ENCODE peak calls at places on chromosomes 16 and 17, in eight cellular contexts. One of them, this sample, is unnamed.
A peak's percentile ranks its signal among the peaks of the same experiment; 100 is the strongest.

GRCh38 chr16:11689031-11689840 is 21.0 kb downstream of the SNN start:
- DNase-seq in fibroblast of lung: peak; percentile 30
- DNase-seq in psoas muscle: no peak
- DNase-seq in lung: no peak
- DNase-seq in left lung: no peak
- DNase-seq in upper lobe of right lung: no peak
- DNase-seq in A673: no peak
- DNase-seq in GM23248: no peak
- DNase-seq in this sample: no peak

GRCh38 chr17:58565389-58566311 is 51.2 kb upstream of the MTMR4 start:
- DNase-seq in GM23248: no peak
- DNase-seq in lung: no peak
- DNase-seq in fibroblast of lung: no peak
- DNase-seq in upper lobe of right lung: no peak
- DNase-seq in A673: no peak
- DNase-seq in left lung: no peak
- DNase-seq in psoas muscle: no peak
- DNase-seq in this sample: no peak

GRCh38 chr17:58710948-58711552 is 18.6 kb downstream of the RAD51C start:
- DNase-seq in GM23248: peak; percentile 77
- DNase-seq in A673: peak; percentile 73
- DNase-seq in psoas muscle: no peak
- DNase-seq in left lung: no peak
- DNase-seq in upper lobe of right lung: no peak
- DNase-seq in lung: peak; percentile 35
- DNase-seq in fibroblast of lung: peak; percentile 81
- DNase-seq in this sample: no peak

GRCh38 chr17:43591750-43592562 is 45.8 kb upstream of the ETV4 start:
- DNase-seq in psoas muscle: peak; percentile 86
- DNase-seq in lung: peak; percentile 41
- DNase-seq in upper lobe of right lung: no peak
- DNase-seq in fibroblast of lung: peak; percentile 73
- DNase-seq in A673: peak; percentile 24
- DNase-seq in GM23248: peak; percentile 86
- DNase-seq in left lung: no peak
- DNase-seq in this sample: peak; percentile 92

GRCh38 chr17:80349437-80350160 is 65.4 kb upstream of the ENDOV start:
- DNase-seq in fibroblast of lung: no peak
- DNase-seq in psoas muscle: peak; percentile 28
- DNase-seq in upper lobe of right lung: no peak
- DNase-seq in A673: no peak
- DNase-seq in GM23248: peak; percentile 20
- DNase-seq in left lung: no peak
- DNase-seq in lung: no peak
- DNase-seq in this sample: no peak

GRCh38 chr16:79045191-79045590 is 555.3 kb downstream of the MAF start:
- DNase-seq in psoas muscle: no peak
- DNase-seq in lung: no peak
- DNase-seq in upper lobe of right lung: no peak
- DNase-seq in A673: no peak
- DNase-seq in fibroblast of lung: no peak
- DNase-seq in left lung: no peak
- DNase-seq in GM23248: no peak
- DNase-seq in this sample: no peak

GRCh38 chr16:51939371-51940005 is 607.5 kb downstream of the TOX3 start:
- DNase-seq in lung: no peak
- DNase-seq in left lung: no peak
- DNase-seq in upper lobe of right lung: no peak
- DNase-seq in fibroblast of lung: no peak
- DNase-seq in GM23248: no peak
- DNase-seq in psoas muscle: no peak
- DNase-seq in A673: no peak
- DNase-seq in this sample: no peak

GRCh38 chr17:45144199-45145034 is 3.9 kb upstream of the HEXIM1 start:
- DNase-seq in left lung: peak; percentile 89
- DNase-seq in lung: no peak
- DNase-seq in GM23248: peak; percentile 76
- DNase-seq in upper lobe of right lung: peak; percentile 81
- DNase-seq in psoas muscle: peak; percentile 81
- DNase-seq in fibroblast of lung: no peak
- DNase-seq in A673: no peak
- DNase-seq in this sample: peak; percentile 53

GRCh38 chr17:2302740-2303277 is 776 bp downstream of the SMG6 start:
- DNase-seq in left lung: no peak
- DNase-seq in lung: no peak
- DNase-seq in upper lobe of right lung: no peak
- DNase-seq in psoas muscle: no peak
- DNase-seq in A673: peak; percentile 60
- DNase-seq in fibroblast of lung: no peak
- DNase-seq in GM23248: no peak
- DNase-seq in this sample: no peak

GRCh38 chr16:3488801-3489200 is 6.5 kb downstream of the C16orf90 start:
- DNase-seq in left lung: no peak
- DNase-seq in psoas muscle: no peak
- DNase-seq in lung: no peak
- DNase-seq in A673: no peak
- DNase-seq in upper lobe of right lung: no peak
- DNase-seq in fibroblast of lung: no peak
- DNase-seq in GM23248: no peak
- DNase-seq in this sample: no peak

GRCh38 chr16:85682516-85682915 is 6.2 kb downstream of the GINS2 start:
- DNase-seq in left lung: no peak
- DNase-seq in upper lobe of right lung: no peak
- DNase-seq in A673: no peak
- DNase-seq in lung: no peak
- DNase-seq in psoas muscle: no peak
- DNase-seq in fibroblast of lung: no peak
- DNase-seq in GM23248: no peak
- DNase-seq in this sample: no peak

GRCh38 chr16:87952751-87953150 is 1.5 kb downstream of the BANP start:
- DNase-seq in fibroblast of lung: no peak
- DNase-seq in psoas muscle: no peak
- DNase-seq in A673: no peak
- DNase-seq in lung: no peak
- DNase-seq in left lung: peak; percentile 43
- DNase-seq in upper lobe of right lung: no peak
- DNase-seq in GM23248: no peak
- DNase-seq in this sample: no peak

GRCh38 chr17:39069114-39069756 is 82.2 kb downstream of the PLXDC1 start:
- DNase-seq in GM23248: peak; percentile 74
- DNase-seq in A673: peak; percentile 45
- DNase-seq in upper lobe of right lung: no peak
- DNase-seq in fibroblast of lung: peak; percentile 64
- DNase-seq in lung: no peak
- DNase-seq in psoas muscle: no peak
- DNase-seq in left lung: no peak
- DNase-seq in this sample: no peak

GRCh38 chr17:80564545-80564944 is 19.9 kb downstream of the RPTOR start:
- DNase-seq in upper lobe of right lung: no peak
- DNase-seq in A673: no peak
- DNase-seq in left lung: no peak
- DNase-seq in lung: no peak
- DNase-seq in fibroblast of lung: no peak
- DNase-seq in psoas muscle: no peak
- DNase-seq in GM23248: no peak
- DNase-seq in this sample: no peak

GRCh38 chr17:57634713-57635465 is 110.2 kb downstream of the CCDC182 start:
- DNase-seq in GM23248: peak; percentile 61
- DNase-seq in upper lobe of right lung: peak; percentile 25
- DNase-seq in lung: no peak
- DNase-seq in A673: no peak
- DNase-seq in fibroblast of lung: peak; percentile 39
- DNase-seq in left lung: no peak
- DNase-seq in psoas muscle: peak; percentile 1
- DNase-seq in this sample: no peak

GRCh38 chr17:7235693-7236665 is 1.7 kb upstream of the DVL2 start:
- DNase-seq in upper lobe of right lung: no peak
- DNase-seq in lung: no peak
- DNase-seq in fibroblast of lung: no peak
- DNase-seq in GM23248: peak; percentile 47
- DNase-seq in left lung: no peak
- DNase-seq in A673: no peak
- DNase-seq in psoas muscle: no peak
- DNase-seq in this sample: no peak

GRCh38 chr16:74721716-74722115 is 21.1 kb upstream of the MLKL start:
- DNase-seq in fibroblast of lung: no peak
- DNase-seq in upper lobe of right lung: no peak
- DNase-seq in psoas muscle: peak; percentile 31
- DNase-seq in A673: no peak
- DNase-seq in lung: no peak
- DNase-seq in GM23248: no peak
- DNase-seq in left lung: no peak
- DNase-seq in this sample: no peak

GRCh38 chr16:74723224-74723623 is 22.6 kb upstream of the MLKL start:
- DNase-seq in fibroblast of lung: no peak
- DNase-seq in lung: no peak
- DNase-seq in A673: no peak
- DNase-seq in upper lobe of right lung: no peak
- DNase-seq in GM23248: no peak
- DNase-seq in psoas muscle: peak; percentile 11
- DNase-seq in left lung: no peak
- DNase-seq in this sample: no peak

GRCh38 chr16:74718140-74718539 is 17.5 kb upstream of the MLKL start:
- DNase-seq in psoas muscle: no peak
- DNase-seq in fibroblast of lung: no peak
- DNase-seq in A673: no peak
- DNase-seq in lung: no peak
- DNase-seq in GM23248: no peak
- DNase-seq in upper lobe of right lung: no peak
- DNase-seq in left lung: no peak
- DNase-seq in this sample: no peak

GRCh38 chr16:74718741-74719610 is 18.3 kb upstream of the MLKL start:
- DNase-seq in upper lobe of right lung: no peak
- DNase-seq in lung: no peak
- DNase-seq in GM23248: no peak
- DNase-seq in fibroblast of lung: no peak
- DNase-seq in A673: no peak
- DNase-seq in left lung: no peak
- DNase-seq in psoas muscle: no peak
- DNase-seq in this sample: no peak

GRCh38 chr16:74720579-74720978 is 19.9 kb upstream of the MLKL start:
- DNase-seq in lung: no peak
- DNase-seq in left lung: no peak
- DNase-seq in upper lobe of right lung: no peak
- DNase-seq in A673: no peak
- DNase-seq in fibroblast of lung: no peak
- DNase-seq in GM23248: no peak
- DNase-seq in psoas muscle: no peak
- DNase-seq in this sample: no peak
- H3K36me3 ChIP-seq in lung: no peaks in the 10 kb centered on the region
- H3K36me3 ChIP-seq in left lung: no peaks in the 10 kb centered on the region
- H3K36me3 ChIP-seq in upper lobe of right lung: no peaks in the 10 kb centered on the region
- H3K36me3 ChIP-seq in A673: no peaks in the 10 kb centered on the region
- H3K36me3 ChIP-seq in fibroblast of lung: no peaks in the 10 kb centered on the region
- H3K36me3 ChIP-seq in GM23248: no peaks in the 10 kb centered on the region
- H3K36me3 ChIP-seq in psoas muscle: no peaks in the 10 kb centered on the region
- H3K36me3 ChIP-seq in this sample: no peaks in the 10 kb centered on the region

GRCh38 chr17:46820592-46821450 is 2.3 kb upstream of the WNT3 start:
- DNase-seq in A673: no peak
- DNase-seq in psoas muscle: no peak
- DNase-seq in GM23248: no peak
- DNase-seq in lung: no peak
- DNase-seq in upper lobe of right lung: no peak
- DNase-seq in fibroblast of lung: no peak
- DNase-seq in left lung: no peak
- DNase-seq in this sample: no peak
- H3K4me3 ChIP-seq in A673: no peak overlapping the region
- H3K4me3 ChIP-seq in psoas muscle: no peak overlapping the region
- H3K4me3 ChIP-seq in GM23248: no peak overlapping the region
- H3K4me3 ChIP-seq in lung: no peak overlapping the region
- H3K4me3 ChIP-seq in upper lobe of right lung: no peak overlapping the region
- H3K4me3 ChIP-seq in fibroblast of lung: no peak overlapping the region
- H3K4me3 ChIP-seq in left lung: no peak overlapping the region
- H3K4me3 ChIP-seq in this sample: no peak overlapping the region

DNA sequence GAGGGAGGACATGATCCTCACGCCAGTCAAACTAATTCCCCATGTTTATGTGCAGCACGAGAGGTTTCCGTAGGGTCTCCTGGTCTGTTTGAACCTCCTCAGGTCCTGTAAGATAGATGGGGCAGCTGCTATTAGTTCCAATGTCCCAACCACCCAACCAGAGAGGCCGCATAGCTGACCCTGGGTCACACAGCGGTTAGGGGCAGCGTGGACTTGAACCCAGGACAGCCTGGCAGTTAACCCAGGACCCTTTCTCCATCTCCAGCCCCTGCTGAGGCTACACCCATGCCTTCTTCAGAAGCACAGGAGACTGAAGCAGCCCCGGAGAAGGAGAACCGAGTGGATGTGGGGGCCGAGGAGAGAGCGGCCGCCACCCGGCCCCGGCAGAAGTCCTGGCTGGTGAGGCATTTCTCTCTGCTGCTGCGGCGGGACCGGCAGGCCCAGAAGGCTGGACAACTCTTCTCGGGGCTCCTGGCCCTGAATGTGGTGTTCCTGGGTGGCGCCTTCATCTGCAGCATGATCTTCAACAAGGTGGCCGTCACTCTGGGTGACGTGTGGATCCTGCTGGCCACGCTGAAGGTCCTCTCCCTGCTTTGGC is 5.5 kb downstream of the OTOP3 start:
- DNase-seq in lung: no peak
- DNase-seq in A673: no peak
- DNase-seq in GM23248: no peak
- DNase-seq in left lung: no peak
- DNase-seq in upper lobe of right lung: no peak
- DNase-seq in fibroblast of lung: no peak
- DNase-seq in psoas muscle: no peak
- DNase-seq in this sample: no peak
- H3K36me3 ChIP-seq in lung: no peaks in the 10 kb centered on the region
- H3K36me3 ChIP-seq in A673: no peaks in the 10 kb centered on the region
- H3K36me3 ChIP-seq in GM23248: no peaks in the 10 kb centered on the region
- H3K36me3 ChIP-seq in left lung: no peaks in the 10 kb centered on the region
- H3K36me3 ChIP-seq in upper lobe of right lung: no peaks in the 10 kb centered on the region
- H3K36me3 ChIP-seq in fibroblast of lung: no peaks in the 10 kb centered on the region
- H3K36me3 ChIP-seq in psoas muscle: no peaks in the 10 kb centered on the region
- H3K36me3 ChIP-seq in this sample: no peaks in the 10 kb centered on the region

GRCh38 chr16:28982418-28982817 is 2.4 kb upstream of the LAT start:
- DNase-seq in A673: no peak
- DNase-seq in fibroblast of lung: no peak
- DNase-seq in lung: no peak
- DNase-seq in GM23248: no peak
- DNase-seq in upper lobe of right lung: no peak
- DNase-seq in left lung: no peak
- DNase-seq in psoas muscle: no peak
- DNase-seq in this sample: no peak

GRCh38 chr16:28983644-28984043 is 1.2 kb upstream of the LAT start:
- DNase-seq in lung: no peak
- DNase-seq in left lung: no peak
- DNase-seq in upper lobe of right lung: no peak
- DNase-seq in fibroblast of lung: no peak
- DNase-seq in A673: no peak
- DNase-seq in GM23248: no peak
- DNase-seq in psoas muscle: peak; percentile 57
- DNase-seq in this sample: no peak

GRCh38 chr16:28981517-28981916 is 3.3 kb upstream of the LAT start:
- DNase-seq in upper lobe of right lung: no peak
- DNase-seq in left lung: no peak
- DNase-seq in fibroblast of lung: no peak
- DNase-seq in psoas muscle: no peak
- DNase-seq in A673: peak; percentile 33
- DNase-seq in GM23248: peak; percentile 11
- DNase-seq in lung: no peak
- DNase-seq in this sample: no peak

GRCh38 chr16:28982949-28983348 is 1.9 kb upstream of the LAT start:
- DNase-seq in upper lobe of right lung: no peak
- DNase-seq in A673: no peak
- DNase-seq in lung: no peak
- DNase-seq in fibroblast of lung: no peak
- DNase-seq in GM23248: no peak
- DNase-seq in left lung: no peak
- DNase-seq in psoas muscle: no peak
- DNase-seq in this sample: no peak

GRCh38 chr16:28980929-28981328 is 3.9 kb upstream of the LAT start:
- DNase-seq in psoas muscle: no peak
- DNase-seq in A673: no peak
- DNase-seq in upper lobe of right lung: no peak
- DNase-seq in lung: no peak
- DNase-seq in fibroblast of lung: no peak
- DNase-seq in left lung: no peak
- DNase-seq in GM23248: no peak
- DNase-seq in this sample: no peak
- H3K4me3 ChIP-seq in psoas muscle: no peak overlapping the region
- H3K4me3 ChIP-seq in A673: no peak overlapping the region
- H3K4me3 ChIP-seq in upper lobe of right lung: no peak overlapping the region
- H3K4me3 ChIP-seq in lung: no peak overlapping the region
- H3K4me3 ChIP-seq in fibroblast of lung: no peak overlapping the region
- H3K4me3 ChIP-seq in left lung: no peak overlapping the region
- H3K4me3 ChIP-seq in GM23248: no peak overlapping the region
- H3K4me3 ChIP-seq in this sample: no peak overlapping the region

This sample was measured in heart right ventricle.